ENCODE peak calls at places on chromosome 7, in six cellular contexts. One of them, this sample, is unnamed.

GRCh38 chr7:75854233-75854632 is 24.6 kb upstream of the RHBDD2 start:
- DNase-seq in hypothalamus: no peak
- DNase-seq in neural progenitor cell: no peak
- DNase-seq in posterior cingulate gyrus: no peak
- DNase-seq in frontal cortex: no peak
- DNase-seq in NCI-H345: no peak
- DNase-seq in this sample: no peak

GRCh38 chr7:411677-412312 is 107.9 kb downstream of the PDGFA start:
- DNase-seq in hypothalamus: no peak
- DNase-seq in neural progenitor cell: no peak
- DNase-seq in posterior cingulate gyrus: peak; percentile 13
- DNase-seq in frontal cortex: peak; percentile 18
- DNase-seq in NCI-H345: no peak
- DNase-seq in this sample: no peak

GRCh38 chr7:70098905-70099672 is 500.8 kb downstream of the AUTS2 start:
- DNase-seq in hypothalamus: no peak
- DNase-seq in neural progenitor cell: no peak
- DNase-seq in posterior cingulate gyrus: no peak
- DNase-seq in frontal cortex: no peak
- DNase-seq in NCI-H345: no peak
- DNase-seq in this sample: no peak

GRCh38 chr7:55556031-55556430 is 16.3 kb downstream of the VOPP1 start:
- DNase-seq in hypothalamus: no peak
- DNase-seq in neural progenitor cell: no peak
- DNase-seq in posterior cingulate gyrus: no peak
- DNase-seq in frontal cortex: no peak
- DNase-seq in NCI-H345: no peak
- DNase-seq in this sample: no peak

GRCh38 chr7:22445140-22445722 is 54.8 kb downstream of the STEAP1B start:
- DNase-seq in hypothalamus: no peak
- DNase-seq in neural progenitor cell: peak; percentile 21
- DNase-seq in posterior cingulate gyrus: peak; percentile 31
- DNase-seq in frontal cortex: peak; percentile 30
- DNase-seq in NCI-H345: peak; percentile 83
- DNase-seq in this sample: no peak

GRCh38 chr7:7418997-7419396 is 116.7 kb downstream of the COL28A1 start:
- DNase-seq in hypothalamus: no peak
- DNase-seq in neural progenitor cell: no peak
- DNase-seq in posterior cingulate gyrus: no peak
- DNase-seq in frontal cortex: no peak
- DNase-seq in NCI-H345: no peak
- DNase-seq in this sample: no peak

GRCh38 chr7:1859266-1860035 is 189.4 kb downstream of the ELFN1 start:
- DNase-seq in hypothalamus: no peak
- DNase-seq in neural progenitor cell: no peak
- DNase-seq in posterior cingulate gyrus: peak; percentile 9
- DNase-seq in frontal cortex: no peak
- DNase-seq in NCI-H345: peak; percentile 19
- DNase-seq in this sample: no peak

GRCh38 chr7:88455696-88456095 is 149.0 kb upstream of the STEAP4 start:
- DNase-seq in hypothalamus: no peak
- DNase-seq in neural progenitor cell: no peak
- DNase-seq in posterior cingulate gyrus: no peak
- DNase-seq in frontal cortex: no peak
- DNase-seq in NCI-H345: no peak
- DNase-seq in this sample: no peak

GRCh38 chr7:47091141-47091540 is 490.8 kb downstream of the TNS3 start:
- DNase-seq in hypothalamus: no peak
- DNase-seq in neural progenitor cell: no peak
- DNase-seq in posterior cingulate gyrus: no peak
- DNase-seq in frontal cortex: no peak
- DNase-seq in NCI-H345: no peak
- DNase-seq in this sample: no peak

GRCh38 chr7:26379711-26380110 is 88.0 kb downstream of the SNX10 start:
- DNase-seq in hypothalamus: no peak
- DNase-seq in neural progenitor cell: no peak
- DNase-seq in posterior cingulate gyrus: no peak
- DNase-seq in frontal cortex: no peak
- DNase-seq in NCI-H345: peak; percentile 80
- DNase-seq in this sample: no peak

GRCh38 chr7:158488225-158488889 is 99.3 kb downstream of the PTPRN2 start:
- DNase-seq in hypothalamus: no peak
- DNase-seq in neural progenitor cell: no peak
- DNase-seq in posterior cingulate gyrus: no peak
- DNase-seq in frontal cortex: no peak
- DNase-seq in NCI-H345: no peak
- DNase-seq in this sample: no peak

GRCh38 chr7:94333810-94334209 is 60.9 kb upstream of the COL1A2 start:
- DNase-seq in hypothalamus: no peak
- DNase-seq in neural progenitor cell: no peak
- DNase-seq in posterior cingulate gyrus: no peak
- DNase-seq in frontal cortex: no peak
- DNase-seq in NCI-H345: no peak
- DNase-seq in this sample: no peak

GRCh38 chr7:46179211-46179610 is 258.1 kb upstream of the IGFBP3 start:
- DNase-seq in hypothalamus: no peak
- DNase-seq in neural progenitor cell: no peak
- DNase-seq in posterior cingulate gyrus: no peak
- DNase-seq in frontal cortex: no peak
- DNase-seq in NCI-H345: no peak
- DNase-seq in this sample: no peak

GRCh38 chr7:90222811-90223725 is 11.5 kb downstream of the STEAP2 start:
- DNase-seq in hypothalamus: no peak
- DNase-seq in neural progenitor cell: peak; percentile 8
- DNase-seq in posterior cingulate gyrus: no peak
- DNase-seq in frontal cortex: no peak
- DNase-seq in NCI-H345: no peak
- DNase-seq in this sample: no peak

GRCh38 chr7:20458483-20458882 is 127.8 kb downstream of the ITGB8 start:
- DNase-seq in hypothalamus: no peak
- DNase-seq in neural progenitor cell: no peak
- DNase-seq in posterior cingulate gyrus: no peak
- DNase-seq in frontal cortex: no peak
- DNase-seq in NCI-H345: no peak
- DNase-seq in this sample: no peak

GRCh38 chr7:2632717-2633537 is 1.1 kb downstream of the TTYH3 start:
- DNase-seq in hypothalamus: no peak
- DNase-seq in neural progenitor cell: peak; percentile 57
- DNase-seq in posterior cingulate gyrus: no peak
- DNase-seq in frontal cortex: no peak
- DNase-seq in NCI-H345: peak; percentile 89
- DNase-seq in this sample: no peak

GRCh38 chr7:127504715-127505114 is 80.7 kb downstream of the GCC1 start:
- DNase-seq in hypothalamus: no peak
- DNase-seq in neural progenitor cell: peak; percentile 57
- DNase-seq in posterior cingulate gyrus: no peak
- DNase-seq in frontal cortex: no peak
- DNase-seq in NCI-H345: no peak
- DNase-seq in this sample: no peak

GRCh38 chr7:131329176-131329570 is 1.5 kb downstream of the MKLN1 start:
- DNase-seq in hypothalamus: no peak
- DNase-seq in neural progenitor cell: no peak
- DNase-seq in posterior cingulate gyrus: no peak
- DNase-seq in frontal cortex: no peak
- DNase-seq in NCI-H345: no peak
- DNase-seq in this sample: no peak

GRCh38 chr7:79786187-79786586 is 332.7 kb upstream of the MAGI2 start:
- DNase-seq in hypothalamus: no peak
- DNase-seq in neural progenitor cell: no peak
- DNase-seq in posterior cingulate gyrus: no peak
- DNase-seq in frontal cortex: no peak
- DNase-seq in NCI-H345: no peak
- DNase-seq in this sample: no peak

GRCh38 chr7:139054101-139054500 is 18.3 kb upstream of the ZC3HAV1L start:
- DNase-seq in hypothalamus: no peak
- DNase-seq in neural progenitor cell: no peak
- DNase-seq in posterior cingulate gyrus: no peak
- DNase-seq in frontal cortex: no peak
- DNase-seq in NCI-H345: no peak
- DNase-seq in this sample: no peak

GRCh38 chr7:92810242-92810611 is 26.1 kb downstream of the CDK6 start:
- DNase-seq in hypothalamus: no peak
- DNase-seq in neural progenitor cell: no peak
- DNase-seq in posterior cingulate gyrus: no peak
- DNase-seq in frontal cortex: no peak
- DNase-seq in NCI-H345: no peak
- DNase-seq in this sample: no peak

GRCh38 chr7:116337800-116338199 is 127.5 kb downstream of the TES start:
- DNase-seq in hypothalamus: no peak
- DNase-seq in neural progenitor cell: no peak
- DNase-seq in posterior cingulate gyrus: no peak
- DNase-seq in frontal cortex: no peak
- DNase-seq in NCI-H345: no peak
- DNase-seq in this sample: no peak

GRCh38 chr7:21771906-21772610 is 173.6 kb downstream of the CDCA7L start:
- DNase-seq in hypothalamus: no peak
- DNase-seq in neural progenitor cell: peak; percentile 84
- DNase-seq in posterior cingulate gyrus: no peak
- DNase-seq in frontal cortex: no peak
- DNase-seq in NCI-H345: peak; percentile 42
- DNase-seq in this sample: no peak

GRCh38 chr7:32893225-32893560 is 1.6 kb upstream of the KBTBD2 start:
- DNase-seq in hypothalamus: no peak
- DNase-seq in neural progenitor cell: no peak
- DNase-seq in posterior cingulate gyrus: no peak
- DNase-seq in frontal cortex: no peak
- DNase-seq in NCI-H345: no peak
- DNase-seq in this sample: no peak

GRCh38 chr7:66845382-66846095 is 75.5 kb upstream of the TMEM248 start:
- DNase-seq in hypothalamus: no peak
- DNase-seq in neural progenitor cell: no peak
- DNase-seq in posterior cingulate gyrus: no peak
- DNase-seq in frontal cortex: no peak
- DNase-seq in NCI-H345: no peak
- DNase-seq in this sample: no peak

GRCh38 chr7:142889825-142890224 is 4.3 kb upstream of the TRPV6 start:
- DNase-seq in hypothalamus: no peak
- DNase-seq in neural progenitor cell: no peak
- DNase-seq in posterior cingulate gyrus: no peak
- DNase-seq in frontal cortex: no peak
- DNase-seq in NCI-H345: no peak
- DNase-seq in this sample: no peak

GRCh38 chr7:42057331-42057730 is 179.7 kb downstream of the GLI3 start:
- DNase-seq in hypothalamus: no peak
- DNase-seq in neural progenitor cell: no peak
- DNase-seq in posterior cingulate gyrus: no peak
- DNase-seq in frontal cortex: no peak
- DNase-seq in NCI-H345: no peak
- DNase-seq in this sample: no peak

GRCh38 chr7:149125189-149125863 is 798 bp downstream of the ZNF425 start:
- DNase-seq in hypothalamus: no peak
- DNase-seq in neural progenitor cell: no peak
- DNase-seq in posterior cingulate gyrus: no peak
- DNase-seq in frontal cortex: no peak
- DNase-seq in NCI-H345: no peak
- DNase-seq in this sample: no peak

GRCh38 chr7:87083865-87084519 is 24.5 kb upstream of the ELAPOR2 start:
- DNase-seq in hypothalamus: no peak
- DNase-seq in neural progenitor cell: no peak
- DNase-seq in posterior cingulate gyrus: no peak
- DNase-seq in frontal cortex: no peak
- DNase-seq in NCI-H345: no peak
- DNase-seq in this sample: no peak

GRCh38 chr7:99365318-99366141 is 9.0 kb upstream of the ARPC1B start:
- DNase-seq in hypothalamus: no peak
- DNase-seq in neural progenitor cell: peak; percentile 40
- DNase-seq in posterior cingulate gyrus: peak; percentile 6
- DNase-seq in frontal cortex: peak; percentile 50
- DNase-seq in NCI-H345: peak; percentile 8
- DNase-seq in this sample: no peak